ENCODE peak calls at places on chromosomes 13 and 19, in five cellular contexts. I is iris pigment epithelial cell, R is IMR-90, S is M059J, Y is right atrium auricular region. K is an unnamed sample.

GRCh38 chr19:5407356-5407755 is 47.9 kb upstream of the ZNRF4 start:
- DNase-seq in I (peak), R (peak), S (peak), Y (no peak), K (peak)

GRCh38 chr13:112218416-112218815 is 151.5 kb downstream of the SOX1 start:
- DNase-seq in I (no peak), R (no peak), S (no peak), Y (no peak), K (no peak)

GRCh38 chr13:43686557-43686956 is 100.2 kb downstream of the ENOX1 start:
- DNase-seq in I (peak), R (peak), S (peak), Y (peak), K (no peak)

GRCh38 chr19:32287811-32288227 is 57.6 kb upstream of the ZNF507 start:
- DNase-seq in I (peak), R (peak), S (peak), Y (peak), K (no peak)

GRCh38 chr13:49214917-49215376 is 5.2 kb upstream of the MLNR start:
- DNase-seq in I (peak), R (peak), S (peak), Y (no peak), K (peak)

GRCh38 chr19:46373573-46374359 is 26.9 kb downstream of the PPP5C start:
- DNase-seq in I (peak), R (peak), S (peak), Y (no peak), K (peak)

GRCh38 chr13:80115616-80116015 is 225.3 kb downstream of the SPRY2 start:
- DNase-seq in I (no peak), R (no peak), S (no peak), Y (no peak), K (no peak)

GRCh38 chr13:90686438-90686837 is 661.0 kb upstream of the MIR17HG start:
- DNase-seq in I (peak), R (peak), S (peak), Y (no peak), K (no peak)

GRCh38 chr19:47247308-47247990 is 8.9 kb upstream of the CCDC9 start:
- DNase-seq in I (peak), R (peak), S (peak), Y (peak), K (peak)

GRCh38 chr13:50079278-50080157 is 64.3 kb downstream of the KCNRG start:
- DNase-seq in I (no peak), R (no peak), S (no peak), Y (no peak), K (peak)

GRCh38 chr19:45152504-45153338 is 8.1 kb downstream of the NKPD1 start:
- DNase-seq in I (peak), R (peak), S (no peak), Y (peak), K (no peak)

GRCh38 chr13:36531746-36532486 is 99.6 kb downstream of the CCNA1 start:
- DNase-seq in I (peak), R (no peak), S (peak), Y (no peak), K (no peak)

GRCh38 chr19:37079238-37079637 is 1.0 kb downstream of the ZNF420 start:
- DNase-seq in I (no peak), R (no peak), S (no peak), Y (no peak), K (no peak)

GRCh38 chr19:58338825-58339558 is 12.2 kb downstream of the ZSCAN22 start:
- DNase-seq in I (no peak), R (peak), S (peak), Y (no peak), K (no peak)

GRCh38 chr19:40512473-40513344 is 45.9 kb downstream of the SPTBN4 start:
- DNase-seq in I (peak), R (peak), S (no peak), Y (no peak), K (peak)

GRCh38 chr13:74751739-74752138 is 617.5 kb upstream of the KLF12 start:
- DNase-seq in I (no peak), R (no peak), S (no peak), Y (no peak), K (no peak)

GRCh38 chr13:49098771-49099512 is 121.2 kb upstream of the MLNR start:
- DNase-seq in I (no peak), R (no peak), S (peak), Y (no peak), K (no peak)

GRCh38 chr19:1068111-1069001 is 1.4 kb downstream of the ARHGAP45 start:
- DNase-seq in I (no peak), R (no peak), S (no peak), Y (no peak), K (no peak)

GRCh38 chr13:50910483-50910805 is 853 bp downstream of the RNASEH2B start:
- DNase-seq in I (peak), R (peak), S (peak), Y (no peak), K (peak)

GRCh38 chr13:37870895-37871550 is 1.5 kb upstream of the TRPC4 start:
- DNase-seq in I (peak), R (peak), S (peak), Y (no peak), K (no peak)

GRCh38 chr19:11179716-11180297 is 17.5 kb downstream of the KANK2 start:
- DNase-seq in I (no peak), R (no peak), S (no peak), Y (no peak), K (no peak)